ENCODE peak calls at places on chromosomes 4 and X, in eight cellular contexts. One of them, this sample, is unnamed.

GRCh38 chrX:11655282-11655985 is 10.3 kb downstream of the ARHGAP6 start:
- DNase-seq in activated CD4-positive, alpha-beta T cell treated with anti-CD3 and anti-CD28 coated beads for 36 hours: no peak
- DNase-seq in RWPE2: no peak
- DNase-seq in occipital lobe: no peak
- DNase-seq in progenitor cell of endocrine pancreas: no peak
- DNase-seq in GM12865: no peak
- DNase-seq in NCI-H1092: no peak
- DNase-seq in NCI-H460: no peak
- DNase-seq in this sample: no peak

GRCh38 chr4:140213116-140213515 is 59.1 kb upstream of the MAML3 start:
- DNase-seq in NCI-H460: no peak
- DNase-seq in NCI-H1092: no peak
- DNase-seq in progenitor cell of endocrine pancreas: no peak
- DNase-seq in activated CD4-positive, alpha-beta T cell treated with anti-CD3 and anti-CD28 coated beads for 36 hours: no peak
- DNase-seq in GM12865: no peak
- DNase-seq in RWPE2: no peak
- DNase-seq in occipital lobe: no peak
- DNase-seq in this sample: no peak

GRCh38 chrX:118736394-118737010 is 9.1 kb downstream of the IL13RA1 start:
- DNase-seq in occipital lobe: no peak
- DNase-seq in NCI-H460: no peak
- DNase-seq in activated CD4-positive, alpha-beta T cell treated with anti-CD3 and anti-CD28 coated beads for 36 hours: no peak
- DNase-seq in progenitor cell of endocrine pancreas: no peak
- DNase-seq in GM12865: peak
- DNase-seq in NCI-H1092: no peak
- DNase-seq in RWPE2: no peak
- DNase-seq in this sample: no peak

GRCh38 chr4:84887824-84888223 is 78.7 kb downstream of the WDFY3 start:
- DNase-seq in progenitor cell of endocrine pancreas: no peak
- DNase-seq in GM12865: no peak
- DNase-seq in NCI-H1092: no peak
- DNase-seq in occipital lobe: no peak
- DNase-seq in activated CD4-positive, alpha-beta T cell treated with anti-CD3 and anti-CD28 coated beads for 36 hours: no peak
- DNase-seq in RWPE2: no peak
- DNase-seq in NCI-H460: peak
- DNase-seq in this sample: no peak

GRCh38 chrX:120260369-120260768 is 9.8 kb downstream of the ZBTB33 start:
- DNase-seq in progenitor cell of endocrine pancreas: no peak
- DNase-seq in NCI-H1092: no peak
- DNase-seq in GM12865: no peak
- DNase-seq in NCI-H460: no peak
- DNase-seq in RWPE2: peak
- DNase-seq in activated CD4-positive, alpha-beta T cell treated with anti-CD3 and anti-CD28 coated beads for 36 hours: no peak
- DNase-seq in occipital lobe: no peak
- DNase-seq in this sample: no peak

GRCh38 chrX:17542123-17542522 is 167.1 kb downstream of the NHS start:
- DNase-seq in progenitor cell of endocrine pancreas: no peak
- DNase-seq in RWPE2: no peak
- DNase-seq in occipital lobe: no peak
- DNase-seq in NCI-H1092: no peak
- DNase-seq in GM12865: no peak
- DNase-seq in activated CD4-positive, alpha-beta T cell treated with anti-CD3 and anti-CD28 coated beads for 36 hours: no peak
- DNase-seq in NCI-H460: no peak
- DNase-seq in this sample: no peak

GRCh38 chr4:128220286-128221235 is 67.1 kb downstream of the PGRMC2 start:
- DNase-seq in NCI-H1092: no peak
- DNase-seq in GM12865: peak
- DNase-seq in RWPE2: no peak
- DNase-seq in occipital lobe: no peak
- DNase-seq in NCI-H460: peak
- DNase-seq in activated CD4-positive, alpha-beta T cell treated with anti-CD3 and anti-CD28 coated beads for 36 hours: no peak
- DNase-seq in progenitor cell of endocrine pancreas: no peak
- DNase-seq in this sample: no peak

GRCh38 chrX:7318246-7318645 is 170.3 kb upstream of the PUDP start:
- DNase-seq in occipital lobe: no peak
- DNase-seq in RWPE2: no peak
- DNase-seq in activated CD4-positive, alpha-beta T cell treated with anti-CD3 and anti-CD28 coated beads for 36 hours: no peak
- DNase-seq in NCI-H1092: no peak
- DNase-seq in GM12865: no peak
- DNase-seq in NCI-H460: no peak
- DNase-seq in progenitor cell of endocrine pancreas: no peak
- DNase-seq in this sample: no peak

GRCh38 chr4:1502501-1502886 is 96.3 kb upstream of the NKX1-1 start:
- DNase-seq in activated CD4-positive, alpha-beta T cell treated with anti-CD3 and anti-CD28 coated beads for 36 hours: no peak
- DNase-seq in occipital lobe: no peak
- DNase-seq in RWPE2: peak
- DNase-seq in NCI-H460: no peak
- DNase-seq in progenitor cell of endocrine pancreas: no peak
- DNase-seq in GM12865: no peak
- DNase-seq in NCI-H1092: no peak
- DNase-seq in this sample: no peak

GRCh38 chr4:10108818-10109783 is 7.5 kb downstream of the WDR1 start:
- DNase-seq in RWPE2: no peak
- DNase-seq in progenitor cell of endocrine pancreas: no peak
- DNase-seq in occipital lobe: no peak
- DNase-seq in NCI-H1092: no peak
- DNase-seq in NCI-H460: no peak
- DNase-seq in GM12865: no peak
- DNase-seq in activated CD4-positive, alpha-beta T cell treated with anti-CD3 and anti-CD28 coated beads for 36 hours: peak
- DNase-seq in this sample: no peak

GRCh38 chr4:21470531-21470930 is 478.0 kb downstream of the KCNIP4 start:
- DNase-seq in progenitor cell of endocrine pancreas: no peak
- DNase-seq in GM12865: no peak
- DNase-seq in occipital lobe: no peak
- DNase-seq in NCI-H1092: peak
- DNase-seq in activated CD4-positive, alpha-beta T cell treated with anti-CD3 and anti-CD28 coated beads for 36 hours: no peak
- DNase-seq in NCI-H460: no peak
- DNase-seq in RWPE2: no peak
- DNase-seq in this sample: no peak

GRCh38 chrX:15854080-15854655 is 445 bp downstream of the AP1S2 start:
- DNase-seq in NCI-H460: peak
- DNase-seq in RWPE2: peak
- DNase-seq in progenitor cell of endocrine pancreas: peak
- DNase-seq in NCI-H1092: no peak
- DNase-seq in GM12865: peak
- DNase-seq in activated CD4-positive, alpha-beta T cell treated with anti-CD3 and anti-CD28 coated beads for 36 hours: peak
- DNase-seq in occipital lobe: peak
- DNase-seq in this sample: peak

GRCh38 chr4:159856451-159856850 is 753.6 kb downstream of the RAPGEF2 start:
- DNase-seq in GM12865: no peak
- DNase-seq in activated CD4-positive, alpha-beta T cell treated with anti-CD3 and anti-CD28 coated beads for 36 hours: no peak
- DNase-seq in RWPE2: no peak
- DNase-seq in NCI-H1092: no peak
- DNase-seq in progenitor cell of endocrine pancreas: no peak
- DNase-seq in NCI-H460: no peak
- DNase-seq in occipital lobe: no peak
- DNase-seq in this sample: no peak

GRCh38 chr4:32658019-32658418 is 1937.8 kb downstream of the PCDH7 start:
- DNase-seq in GM12865: no peak
- DNase-seq in NCI-H1092: no peak
- DNase-seq in activated CD4-positive, alpha-beta T cell treated with anti-CD3 and anti-CD28 coated beads for 36 hours: no peak
- DNase-seq in RWPE2: no peak
- DNase-seq in occipital lobe: no peak
- DNase-seq in NCI-H460: no peak
- DNase-seq in progenitor cell of endocrine pancreas: no peak
- DNase-seq in this sample: no peak

GRCh38 chr4:165928601-165929000 is 55.6 kb downstream of the TLL1 start:
- DNase-seq in occipital lobe: no peak
- DNase-seq in NCI-H460: no peak
- DNase-seq in activated CD4-positive, alpha-beta T cell treated with anti-CD3 and anti-CD28 coated beads for 36 hours: no peak
- DNase-seq in GM12865: no peak
- DNase-seq in RWPE2: no peak
- DNase-seq in NCI-H1092: no peak
- DNase-seq in progenitor cell of endocrine pancreas: no peak
- DNase-seq in this sample: no peak

GRCh38 chr4:124061413-124061812 is 651.1 kb downstream of the ANKRD50 start:
- DNase-seq in NCI-H460: no peak
- DNase-seq in RWPE2: no peak
- DNase-seq in GM12865: no peak
- DNase-seq in activated CD4-positive, alpha-beta T cell treated with anti-CD3 and anti-CD28 coated beads for 36 hours: no peak
- DNase-seq in NCI-H1092: no peak
- DNase-seq in progenitor cell of endocrine pancreas: no peak
- DNase-seq in occipital lobe: no peak
- DNase-seq in this sample: no peak

GRCh38 chr4:105967058-105967658 is 71.9 kb downstream of the NPNT start:
- DNase-seq in occipital lobe: no peak
- DNase-seq in NCI-H460: no peak
- DNase-seq in progenitor cell of endocrine pancreas: peak
- DNase-seq in activated CD4-positive, alpha-beta T cell treated with anti-CD3 and anti-CD28 coated beads for 36 hours: no peak
- DNase-seq in RWPE2: no peak
- DNase-seq in GM12865: no peak
- DNase-seq in NCI-H1092: no peak
- DNase-seq in this sample: no peak

GRCh38 chrX:129642641-129643040 is 12.1 kb downstream of the APLN start:
- DNase-seq in progenitor cell of endocrine pancreas: no peak
- DNase-seq in NCI-H1092: no peak
- DNase-seq in NCI-H460: no peak
- DNase-seq in RWPE2: no peak
- DNase-seq in activated CD4-positive, alpha-beta T cell treated with anti-CD3 and anti-CD28 coated beads for 36 hours: no peak
- DNase-seq in occipital lobe: no peak
- DNase-seq in GM12865: no peak
- DNase-seq in this sample: no peak

GRCh38 chr4:1472148-1472797 is 66.0 kb upstream of the NKX1-1 start:
- DNase-seq in activated CD4-positive, alpha-beta T cell treated with anti-CD3 and anti-CD28 coated beads for 36 hours: no peak
- DNase-seq in NCI-H460: no peak
- DNase-seq in NCI-H1092: no peak
- DNase-seq in progenitor cell of endocrine pancreas: no peak
- DNase-seq in occipital lobe: no peak
- DNase-seq in RWPE2: peak
- DNase-seq in GM12865: no peak
- DNase-seq in this sample: no peak

GRCh38 chr4:102633100-102633499 is 127.7 kb downstream of the MANBA start:
- DNase-seq in activated CD4-positive, alpha-beta T cell treated with anti-CD3 and anti-CD28 coated beads for 36 hours: no peak
- DNase-seq in RWPE2: no peak
- DNase-seq in NCI-H1092: no peak
- DNase-seq in progenitor cell of endocrine pancreas: no peak
- DNase-seq in NCI-H460: no peak
- DNase-seq in GM12865: no peak
- DNase-seq in occipital lobe: no peak
- DNase-seq in this sample: no peak

GRCh38 chr4:112448211-112448745 is 67.7 kb downstream of the NEUROG2 start:
- DNase-seq in occipital lobe: no peak
- DNase-seq in activated CD4-positive, alpha-beta T cell treated with anti-CD3 and anti-CD28 coated beads for 36 hours: no peak
- DNase-seq in GM12865: no peak
- DNase-seq in RWPE2: no peak
- DNase-seq in NCI-H460: no peak
- DNase-seq in NCI-H1092: no peak
- DNase-seq in progenitor cell of endocrine pancreas: no peak
- DNase-seq in this sample: no peak

GRCh38 chr4:72531768-72532290 is 37.2 kb downstream of the ADAMTS3 start:
- DNase-seq in RWPE2: no peak
- DNase-seq in GM12865: no peak
- DNase-seq in progenitor cell of endocrine pancreas: no peak
- DNase-seq in NCI-H1092: no peak
- DNase-seq in activated CD4-positive, alpha-beta T cell treated with anti-CD3 and anti-CD28 coated beads for 36 hours: no peak
- DNase-seq in NCI-H460: no peak
- DNase-seq in occipital lobe: no peak
- DNase-seq in this sample: no peak

GRCh38 chr4:146545102-146545501 is 23.4 kb upstream of the SLC10A7 start:
- DNase-seq in RWPE2: no peak
- DNase-seq in occipital lobe: no peak
- DNase-seq in NCI-H1092: no peak
- DNase-seq in GM12865: peak
- DNase-seq in progenitor cell of endocrine pancreas: no peak
- DNase-seq in activated CD4-positive, alpha-beta T cell treated with anti-CD3 and anti-CD28 coated beads for 36 hours: no peak
- DNase-seq in NCI-H460: no peak
- DNase-seq in this sample: no peak

GRCh38 chr4:143939528-143939927 is 34.2 kb upstream of the GYPE start:
- DNase-seq in activated CD4-positive, alpha-beta T cell treated with anti-CD3 and anti-CD28 coated beads for 36 hours: no peak
- DNase-seq in NCI-H460: no peak
- DNase-seq in progenitor cell of endocrine pancreas: no peak
- DNase-seq in occipital lobe: no peak
- DNase-seq in RWPE2: no peak
- DNase-seq in NCI-H1092: no peak
- DNase-seq in GM12865: no peak
- DNase-seq in this sample: no peak

GRCh38 chr4:126956192-126956897 is 676.4 kb upstream of the INTU start:
- DNase-seq in GM12865: no peak
- DNase-seq in NCI-H1092: no peak
- DNase-seq in NCI-H460: no peak
- DNase-seq in activated CD4-positive, alpha-beta T cell treated with anti-CD3 and anti-CD28 coated beads for 36 hours: no peak
- DNase-seq in progenitor cell of endocrine pancreas: no peak
- DNase-seq in RWPE2: peak
- DNase-seq in occipital lobe: no peak
- DNase-seq in this sample: no peak

GRCh38 chrX:6005856-6006255 is 222.8 kb downstream of the NLGN4X start:
- DNase-seq in NCI-H460: no peak
- DNase-seq in GM12865: no peak
- DNase-seq in progenitor cell of endocrine pancreas: no peak
- DNase-seq in NCI-H1092: no peak
- DNase-seq in RWPE2: no peak
- DNase-seq in occipital lobe: no peak
- DNase-seq in activated CD4-positive, alpha-beta T cell treated with anti-CD3 and anti-CD28 coated beads for 36 hours: no peak
- DNase-seq in this sample: no peak

GRCh38 chr4:150348079-150348478 is 233.9 kb upstream of the MAB21L2 start:
- DNase-seq in NCI-H1092: no peak
- DNase-seq in occipital lobe: no peak
- DNase-seq in GM12865: no peak
- DNase-seq in RWPE2: no peak
- DNase-seq in progenitor cell of endocrine pancreas: no peak
- DNase-seq in NCI-H460: peak
- DNase-seq in activated CD4-positive, alpha-beta T cell treated with anti-CD3 and anti-CD28 coated beads for 36 hours: no peak
- DNase-seq in this sample: no peak

GRCh38 chr4:188534917-188535316 is 395.7 kb downstream of the TRIML1 start:
- DNase-seq in occipital lobe: no peak
- DNase-seq in RWPE2: no peak
- DNase-seq in NCI-H460: no peak
- DNase-seq in NCI-H1092: no peak
- DNase-seq in activated CD4-positive, alpha-beta T cell treated with anti-CD3 and anti-CD28 coated beads for 36 hours: no peak
- DNase-seq in GM12865: no peak
- DNase-seq in progenitor cell of endocrine pancreas: no peak
- DNase-seq in this sample: no peak

GRCh38 chr4:8143392-8144140 is 15.0 kb downstream of the ABLIM2 start:
- DNase-seq in NCI-H1092: no peak
- DNase-seq in occipital lobe: no peak
- DNase-seq in progenitor cell of endocrine pancreas: no peak
- DNase-seq in NCI-H460: no peak
- DNase-seq in GM12865: no peak
- DNase-seq in activated CD4-positive, alpha-beta T cell treated with anti-CD3 and anti-CD28 coated beads for 36 hours: no peak
- DNase-seq in RWPE2: no peak
- DNase-seq in this sample: no peak

GRCh38 chr4:29051381-29051965 is 1668.7 kb upstream of the PCDH7 start:
- DNase-seq in occipital lobe: no peak
- DNase-seq in RWPE2: no peak
- DNase-seq in progenitor cell of endocrine pancreas: no peak
- DNase-seq in activated CD4-positive, alpha-beta T cell treated with anti-CD3 and anti-CD28 coated beads for 36 hours: no peak
- DNase-seq in NCI-H1092: no peak
- DNase-seq in GM12865: no peak
- DNase-seq in NCI-H460: no peak
- DNase-seq in this sample: no peak

GRCh38 chr4:154329939-154330338 is 161.7 kb downstream of the DCHS2 start:
- DNase-seq in GM12865: no peak
- DNase-seq in RWPE2: no peak
- DNase-seq in progenitor cell of endocrine pancreas: no peak
- DNase-seq in activated CD4-positive, alpha-beta T cell treated with anti-CD3 and anti-CD28 coated beads for 36 hours: no peak
- DNase-seq in NCI-H460: no peak
- DNase-seq in NCI-H1092: no peak
- DNase-seq in occipital lobe: no peak
- DNase-seq in this sample: no peak

GRCh38 chrX:151896734-151897474 is 15.8 kb upstream of the MAGEA4 start:
- DNase-seq in NCI-H1092: no peak
- DNase-seq in GM12865: no peak
- DNase-seq in RWPE2: no peak
- DNase-seq in progenitor cell of endocrine pancreas: no peak
- DNase-seq in NCI-H460: peak
- DNase-seq in activated CD4-positive, alpha-beta T cell treated with anti-CD3 and anti-CD28 coated beads for 36 hours: no peak
- DNase-seq in occipital lobe: no peak
- DNase-seq in this sample: no peak

GRCh38 chr4:18294846-18295245 is 273.3 kb upstream of the LCORL start:
- DNase-seq in NCI-H460: no peak
- DNase-seq in GM12865: no peak
- DNase-seq in activated CD4-positive, alpha-beta T cell treated with anti-CD3 and anti-CD28 coated beads for 36 hours: no peak
- DNase-seq in progenitor cell of endocrine pancreas: no peak
- DNase-seq in occipital lobe: no peak
- DNase-seq in NCI-H1092: no peak
- DNase-seq in RWPE2: no peak
- DNase-seq in this sample: no peak

GRCh38 chr4:106238819-106239420 is 77.1 kb downstream of the TBCK start:
- DNase-seq in GM12865: peak
- DNase-seq in progenitor cell of endocrine pancreas: no peak
- DNase-seq in activated CD4-positive, alpha-beta T cell treated with anti-CD3 and anti-CD28 coated beads for 36 hours: no peak
- DNase-seq in occipital lobe: no peak
- DNase-seq in NCI-H1092: no peak
- DNase-seq in RWPE2: no peak
- DNase-seq in NCI-H460: peak
- DNase-seq in this sample: peak